ENCODE peak calls at places on chromosomes 12 and 14, in five cellular contexts. T, Z, N, H and S are unnamed samples.

GRCh38 chr12:175250-175649 is 38.7 kb downstream of the SLC6A12 start:
- DNase-seq in T (peak; percentile 80), Z (no peak), N (no peak), H (no peak), S (no peak)

GRCh38 chr12:26188132-26188531 is 7.2 kb upstream of the SSPN start:
- DNase-seq in T (no peak), Z (no peak), N (no peak), H (no peak), S (no peak)

GRCh38 chr12:89454080-89454848 is 70.3 kb downstream of the GALNT4 start:
- DNase-seq in T (no peak), Z (no peak), N (no peak), H (no peak), S (no peak)

GRCh38 chr12:124143726-124144125 is 151.2 kb upstream of the RFLNA start:
- DNase-seq in T (no peak), Z (peak; percentile 61), N (no peak), H (no peak), S (no peak)

GRCh38 chr14:56390859-56391258 is 188.7 kb upstream of the TMEM260 start:
- DNase-seq in T (no peak), Z (no peak), N (no peak), H (no peak), S (no peak)

GRCh38 chr14:104968541-104969401 is 9.4 kb downstream of the AHNAK2 start:
- DNase-seq in T (peak; percentile 51), Z (no peak), N (no peak), H (peak; percentile 90), S (peak; percentile 39)

GRCh38 chr14:104799657-104800599 is 973 bp upstream of the ZBTB42 start:
- DNase-seq in T (peak; percentile 97), Z (peak; percentile 90), N (peak; percentile 76), H (peak; percentile 93), S (peak; percentile 86)

GRCh38 chr12:119692410-119692809 is 24.5 kb downstream of the PRKAB1 start:
- DNase-seq in T (peak; percentile 39), Z (no peak), N (no peak), H (no peak), S (no peak)

GRCh38 chr14:92122351-92122677 is 545 bp downstream of the CPSF2 start:
- DNase-seq in T (no peak), Z (no peak), N (peak; percentile 18), H (no peak), S (no peak)

GRCh38 chr14:83960832-83961512 is 1569.0 kb upstream of the FLRT2 start:
- DNase-seq in T (no peak), Z (no peak), N (no peak), H (no peak), S (no peak)

GRCh38 chr14:104665092-104665662 is 24.2 kb upstream of the INF2 start:
- DNase-seq in T (no peak), Z (no peak), N (no peak), H (no peak), S (no peak)

GRCh38 chr12:69052613-69053408 is 119.8 kb upstream of the CPM start:
- DNase-seq in T (no peak), Z (no peak), N (peak; percentile 91), H (no peak), S (no peak)

GRCh38 chr12:10214131-10214876 is 1.6 kb downstream of the GABARAPL1 start:
- DNase-seq in T (no peak), Z (no peak), N (no peak), H (no peak), S (no peak)

GRCh38 chr14:68794130-68794855 is 1.4 kb upstream of the ZFP36L1 start:
- DNase-seq in T (peak; percentile 60), Z (peak; percentile 85), N (peak; percentile 74), H (peak; percentile 97), S (peak; percentile 87)

GRCh38 chr14:66444271-66444987 is 41.7 kb upstream of the CCDC196 start:
- DNase-seq in T (no peak), Z (no peak), N (no peak), H (no peak), S (no peak)

GRCh38 chr12:101969-102878 is 35.7 kb downstream of the IQSEC3 start:
- DNase-seq in T (peak; percentile 63), Z (no peak), N (no peak), H (no peak), S (no peak)

GRCh38 chr14:90897022-90897421 is 80.8 kb upstream of the TTC7B start:
- DNase-seq in T (no peak), Z (no peak), N (no peak), H (no peak), S (no peak)

GRCh38 chr14:72686101-72686500 is 207.8 kb downstream of the DPF3 start:
- DNase-seq in T (no peak), Z (no peak), N (no peak), H (no peak), S (no peak)

GRCh38 chr14:43677581-43677980 is 829.5 kb downstream of the FSCB start:
- DNase-seq in T (no peak), Z (no peak), N (no peak), H (no peak), S (no peak)

GRCh38 chr12:8035440-8036010 is 3.0 kb downstream of the FOXJ2 start:
- DNase-seq in T (no peak), Z (no peak), N (no peak), H (no peak), S (no peak)

GRCh38 chr12:8036366-8036765 is 3.9 kb downstream of the FOXJ2 start:
- DNase-seq in T (no peak), Z (peak; percentile 79), N (no peak), H (no peak), S (no peak)

GRCh38 chr12:8037947-8038346 is 5.4 kb downstream of the FOXJ2 start:
- DNase-seq in T (no peak), Z (no peak), N (no peak), H (no peak), S (no peak)

GRCh38 chr12:8037046-8037663 is 4.6 kb downstream of the FOXJ2 start:
- DNase-seq in T (no peak), Z (no peak), N (no peak), H (no peak), S (no peak)

DNA sequence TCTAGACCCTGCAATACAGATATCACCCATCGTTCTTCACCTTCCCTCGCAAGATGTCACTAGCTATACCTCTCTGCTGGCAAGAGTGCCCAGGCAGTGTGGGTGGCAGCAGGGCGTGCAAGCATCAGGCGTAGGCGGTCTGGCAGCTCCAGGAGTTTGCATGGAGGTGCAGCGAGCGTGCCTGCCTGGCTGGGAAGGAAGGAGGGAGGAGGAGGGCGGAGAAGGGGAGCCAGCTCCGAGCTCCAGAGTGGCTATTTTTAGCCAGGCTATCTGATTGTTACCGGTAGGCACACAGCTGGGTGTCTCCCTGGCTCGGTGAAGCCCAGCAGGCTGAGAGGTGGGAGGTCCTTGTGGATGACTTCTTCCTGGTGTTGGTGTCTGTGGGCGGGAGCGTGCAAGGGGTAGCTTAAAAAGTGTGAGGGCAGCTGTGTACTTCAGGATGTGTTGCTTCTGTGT is 6.2 kb downstream of the FOXJ2 start:
- DNase-seq in T (peak; percentile 72), Z (peak; percentile 84), N (no peak), H (no peak), S (no peak)
- TF ChIP-seq EP300 in T (no peak), Z (no peak), N (no peak), H (no peak), S (no peak)

GRCh38 chr14:49549881-49550280 is 36.3 kb downstream of the RPS29 start:
- DNase-seq in T (no peak), Z (no peak), N (no peak), H (no peak), S (no peak)
- H3K4me3 ChIP-seq in T (no peak overlapping the region), Z (no peak overlapping the region), N (no peak overlapping the region), H (no peak overlapping the region), S (no peak overlapping the region)

GRCh38 chr12:132144115-132145071 is at the start of the genes DDX51 and NOC4L:
- DNase-seq in T (peak; percentile 99), Z (peak; percentile 96), N (peak; percentile 81), H (peak; percentile 96), S (peak; percentile 91)
- TF ChIP-seq EP300 in T (no peak), Z (no peak), N (peak; percentile 65), H (no peak), S (no peak)

GRCh38 chr12:3732901-3733300 is 20.0 kb downstream of the CRACR2A start:
- DNase-seq in T (no peak), Z (peak; percentile 72), N (no peak), H (no peak), S (no peak)
- H3K4me3 ChIP-seq in T (no peak overlapping the region), Z (no peak overlapping the region), N (no peak overlapping the region), H (no peak overlapping the region), S (no peak overlapping the region)